ENCODE peak calls at places on chromosome 13, in six cellular contexts. O is astrocyte, W is IMR-90, Y is psoas muscle, N is PC-9, U is GM23248. F is an unnamed sample.

GRCh38 chr13:23754506-23754905 is 134.7 kb downstream of the MIPEP start:
- DNase-seq in O (no peak), W (peak; percentile 52), Y (no peak), N (no peak), U (no peak), F (no peak)

GRCh38 chr13:29436291-29436690 is 159.2 kb downstream of the SLC7A1 start:
- DNase-seq in O (peak; percentile 90), W (peak; percentile 70), Y (no peak), N (no peak), U (peak; percentile 93), F (no peak)

GRCh38 chr13:60756306-60756705 is 359.3 kb downstream of the TDRD3 start:
- DNase-seq in O (no peak), W (no peak), Y (no peak), N (no peak), U (no peak), F (no peak)

GRCh38 chr13:98697833-98698232 is 54.6 kb downstream of the SLC15A1 start:
- DNase-seq in O (no peak), W (no peak), Y (no peak), N (no peak), U (no peak), F (no peak)

GRCh38 chr13:33497146-33497845 is 211.7 kb upstream of the STARD13 start:
- DNase-seq in O (peak; percentile 67), W (peak; percentile 79), Y (no peak), N (no peak), U (peak; percentile 41), F (no peak)

GRCh38 chr13:51786425-51787010 is 17.4 kb downstream of the DHRS12 start:
- DNase-seq in O (no peak), W (no peak), Y (no peak), N (no peak), U (peak; percentile 66), F (no peak)

GRCh38 chr13:81395368-81395767 is 1054.4 kb upstream of the SPRY2 start:
- DNase-seq in O (no peak), W (no peak), Y (no peak), N (no peak), U (no peak), F (no peak)

GRCh38 chr13:96503481-96503880 is 413.6 kb downstream of the HS6ST3 start:
- DNase-seq in O (no peak), W (no peak), Y (no peak), N (no peak), U (no peak), F (no peak)

GRCh38 chr13:99310382-99311031 is 3.3 kb upstream of the GPR183 start:
- DNase-seq in O (peak; percentile 84), W (peak; percentile 93), Y (no peak), N (no peak), U (peak; percentile 89), F (no peak)

GRCh38 chr13:80313668-80314278 is 27.2 kb downstream of the SPRY2 start:
- DNase-seq in O (no peak), W (peak; percentile 12), Y (no peak), N (peak; percentile 43), U (no peak), F (no peak)

GRCh38 chr13:50518791-50519201 is 324.7 kb downstream of the DLEU7 start:
- DNase-seq in O (peak; percentile 42), W (peak; percentile 72), Y (no peak), N (no peak), U (no peak), F (no peak)

GRCh38 chr13:32115069-32115468 is 83.5 kb downstream of the FRY start:
- DNase-seq in O (no peak), W (no peak), Y (no peak), N (no peak), U (no peak), F (no peak)
- H3K9me3 ChIP-seq in O (no peaks in the 10 kb centered on the region), W (no peaks in the 10 kb centered on the region), Y (no peaks in the 10 kb centered on the region), N (no peaks in the 10 kb centered on the region), U (no peaks in the 10 kb centered on the region), F (no peaks in the 10 kb centered on the region)

GRCh38 chr13:49305824-49306425 is 58.2 kb downstream of the CDADC1 start:
- DNase-seq in O (no peak), W (no peak), Y (no peak), N (no peak), U (no peak), F (no peak)

GRCh38 chr13:49310251-49310650 is 62.5 kb downstream of the CDADC1 start:
- DNase-seq in O (no peak), W (no peak), Y (no peak), N (no peak), U (no peak), F (no peak)

GRCh38 chr13:49307365-49307764 is 59.6 kb downstream of the CDADC1 start:
- DNase-seq in O (no peak), W (no peak), Y (peak; percentile 64), N (no peak), U (peak; percentile 10), F (no peak)

GRCh38 chr13:49308977-49309408 is 61.3 kb downstream of the CDADC1 start:
- DNase-seq in O (no peak), W (peak; percentile 51), Y (peak; percentile 41), N (no peak), U (peak; percentile 32), F (no peak)

GRCh38 chr13:49308104-49308875 is 60.6 kb downstream of the CDADC1 start:
- DNase-seq in O (peak; percentile 39), W (peak; percentile 66), Y (peak; percentile 85), N (no peak), U (peak; percentile 85), F (no peak)
- H3K4me1 ChIP-seq in O (peaks cover 17% of the 10 kb centered on the region), W (peaks cover 17% of the 10 kb centered on the region), Y (peaks cover 11% of the 10 kb centered on the region), N (no peaks in the 10 kb centered on the region), U (peaks cover 24% of the 10 kb centered on the region), F (peaks cover 16% of the 10 kb centered on the region)

GRCh38 chr13:71866173-71867091 is 572 bp downstream of the DACH1 start:
- DNase-seq in O (no peak), W (no peak), Y (peak; percentile 23), N (no peak), U (peak; percentile 24), F (no peak)

GRCh38 chr13:71863249-71863648 is 3.8 kb downstream of the DACH1 start:
- DNase-seq in O (no peak), W (no peak), Y (no peak), N (no peak), U (no peak), F (no peak)

GRCh38 chr13:71865858-71866172 is 1.2 kb downstream of the DACH1 start:
- DNase-seq in O (no peak), W (no peak), Y (no peak), N (no peak), U (no peak), F (no peak)

GRCh38 chr13:71864981-71865857 is 1.8 kb downstream of the DACH1 start:
- DNase-seq in O (peak; percentile 20), W (no peak), Y (peak; percentile 16), N (no peak), U (no peak), F (peak; percentile 13)

DNA sequence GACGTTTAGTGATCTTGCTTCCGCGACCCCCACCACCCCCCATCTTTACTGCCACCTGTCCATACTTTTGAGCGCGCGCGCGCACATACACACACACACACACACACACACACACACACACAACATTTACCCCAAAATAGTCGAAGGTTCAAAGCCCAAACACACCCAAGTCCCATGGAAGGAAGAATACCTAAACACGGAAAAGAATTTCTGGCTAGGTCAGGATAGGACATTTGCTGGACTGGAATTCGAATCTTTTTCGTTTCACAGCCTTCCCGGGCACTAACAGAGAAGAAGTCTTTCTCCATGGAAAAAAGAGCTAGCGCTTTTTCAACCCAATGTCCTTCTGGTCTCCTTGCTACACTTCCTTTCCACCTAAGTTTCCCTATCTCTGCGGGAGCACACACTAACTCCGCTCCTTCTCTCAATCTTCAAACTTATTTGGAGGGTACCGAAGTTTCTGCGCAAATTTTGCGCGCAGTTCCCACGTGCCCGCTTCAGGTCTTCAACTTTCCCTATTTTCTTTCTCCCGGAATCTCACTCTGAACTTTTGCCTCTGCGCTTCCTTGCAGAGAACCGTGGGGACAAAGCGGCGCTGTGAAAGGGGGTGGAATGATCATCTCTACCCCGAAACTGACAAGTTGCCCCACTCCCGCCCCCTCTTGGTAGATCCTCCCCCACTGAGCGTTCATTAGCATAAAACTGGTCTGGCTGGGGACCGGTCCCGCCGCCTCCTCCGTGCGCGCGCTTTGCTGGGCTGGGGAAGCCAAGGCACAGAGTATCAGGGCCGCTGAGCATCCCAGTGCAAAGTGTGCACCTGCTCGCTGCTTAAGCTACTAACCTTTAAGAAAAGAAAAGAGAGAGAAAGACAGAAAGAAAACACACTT is 2.7 kb downstream of the DACH1 start:
- DNase-seq in O (no peak), W (no peak), Y (peak; percentile 22), N (no peak), U (no peak), F (no peak)
- H3K4me3 ChIP-seq in O (peak overlapping the region; percentile 65), W (peak overlapping the region; percentile 25), Y (peak overlapping the region; percentile 72), N (no peak overlapping the region), U (no peak overlapping the region), F (peak overlapping the region; percentile 47)

GRCh38 chr13:55576389-55576788 is 1564.3 kb upstream of the PRR20A start:
- DNase-seq in O (no peak), W (no peak), Y (no peak), N (no peak), U (no peak), F (no peak)
- H3K9me3 ChIP-seq in O (no peaks in the 10 kb centered on the region), W (peaks cover 9% of the 10 kb centered on the region), Y (no peaks in the 10 kb centered on the region), N (no peaks in the 10 kb centered on the region), U (peaks cover 4% of the 10 kb centered on the region), F (no peaks in the 10 kb centered on the region)

GRCh38 chr13:45417790-45418534 is at the start of gene SLC25A30:
- DNase-seq in O (peak; percentile 83), W (peak; percentile 80), Y (peak; percentile 96), N (peak; percentile 82), U (peak; percentile 95), F (peak; percentile 97)

GRCh38 chr13:45419945-45420344 is 1.8 kb upstream of the SLC25A30 start:
- DNase-seq in O (no peak), W (no peak), Y (no peak), N (no peak), U (no peak), F (no peak)

GRCh38 chr13:45415112-45415511 is 3.1 kb downstream of the SLC25A30 start:
- DNase-seq in O (no peak), W (no peak), Y (no peak), N (no peak), U (no peak), F (no peak)

GRCh38 chr13:45413826-45414312 is 4.3 kb downstream of the SLC25A30 start:
- DNase-seq in O (peak; percentile 12), W (no peak), Y (no peak), N (no peak), U (peak; percentile 9), F (no peak)

DNA sequence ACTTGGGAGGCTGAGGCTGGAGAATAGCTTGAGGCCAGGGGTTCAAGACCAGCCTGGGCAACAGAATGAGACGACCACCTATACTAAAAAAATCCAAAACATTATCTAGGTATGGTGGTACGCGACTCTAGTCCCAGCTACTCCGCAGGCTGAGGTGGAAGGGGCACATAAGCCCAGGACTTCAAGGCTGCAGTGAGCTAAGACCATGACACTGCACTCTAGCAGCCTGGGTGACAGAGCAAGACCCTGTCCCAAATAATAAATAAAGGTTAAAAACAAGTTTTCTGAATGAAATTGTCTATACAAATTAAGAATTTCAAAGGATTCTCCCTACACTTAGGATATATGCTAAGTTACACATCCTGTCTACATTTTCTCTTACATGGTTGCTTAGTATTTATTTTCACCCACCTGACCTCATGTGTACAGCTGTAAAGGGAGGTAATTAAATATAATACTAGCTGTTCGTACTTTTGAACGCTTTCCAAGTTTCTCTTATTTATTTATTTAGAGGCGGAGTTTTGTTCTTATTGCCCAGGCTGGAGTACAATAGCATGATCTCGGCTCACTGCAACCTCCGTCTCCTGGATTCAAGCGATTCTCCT is 1.6 kb downstream of the SLC25A30 start:
- DNase-seq in O (no peak), W (no peak), Y (no peak), N (no peak), U (no peak), F (no peak)
- H3K4me1 ChIP-seq in O (peaks cover 14% of the 10 kb centered on the region), W (peaks cover 6% of the 10 kb centered on the region), Y (peaks cover 46% of the 10 kb centered on the region), N (peaks cover 11% of the 10 kb centered on the region), U (peaks cover 15% of the 10 kb centered on the region), F (peaks cover 17% of the 10 kb centered on the region)